ENCODE peak calls at places on chromosome 1, in seven cellular contexts. E is head of caudate nucleus; G is nephron progenitor cell; F is HTR-8/SVneo; H is WERI-Rb-1; D is NCI-H510A treated with DMSO at 0.1 percent for 48 hours; V is activated naive CD8-positive, alpha-beta T cell treated with anti-CD3 and anti-CD28 coated beads, Interleukin-2, amount 50 U/mL, for 16 hours. B is an unnamed sample.

GRCh38 chr1:97368296-97368695 is 552.5 kb downstream of the DPYD start:
- DNase-seq in F (no peak), H (no peak), G (no peak), V (no peak), E (no peak), D (no peak), B (no peak)

GRCh38 chr1:157368363-157368762 is 184.0 kb downstream of the FCRL5 start:
- DNase-seq in D (no peak), F (no peak), E (no peak), G (no peak), H (no peak), V (no peak), B (no peak)

GRCh38 chr1:12014141-12014981 is 4.9 kb upstream of the MIIP start:
- DNase-seq in E (no peak), F (peak), D (peak), G (no peak), H (peak), V (no peak), B (no peak)

GRCh38 chr1:145994391-145995120 is 1.8 kb downstream of the TXNIP start:
- DNase-seq in E (no peak), V (no peak), H (no peak), G (no peak), F (no peak), D (no peak), B (no peak)

GRCh38 chr1:150235436-150235851 is 468 bp downstream of the ANP32E start:
- DNase-seq in F (no peak), E (peak), D (no peak), H (peak), V (no peak), G (no peak), B (no peak)

GRCh38 chr1:184545601-184546000 is 158.8 kb downstream of the C1orf21 start:
- DNase-seq in H (no peak), F (no peak), D (no peak), E (no peak), G (no peak), V (no peak), B (no peak)

GRCh38 chr1:230868736-230869385 is 540 bp upstream of the C1orf198 start:
- DNase-seq in G (peak), F (peak), E (no peak), V (no peak), H (peak), D (peak), B (peak)

GRCh38 chr1:165857046-165857801 is 29.8 kb downstream of the UCK2 start:
- DNase-seq in V (no peak), E (peak), G (no peak), D (peak), H (no peak), F (no peak), B (peak)

GRCh38 chr1:226223157-226223785 is at the start of gene MIXL1:
- DNase-seq in H (peak), G (peak), E (no peak), D (no peak), F (no peak), V (no peak), B (no peak)

GRCh38 chr1:177209357-177209756 is 38.6 kb downstream of the BRINP2 start:
- DNase-seq in E (peak), F (peak), H (peak), G (no peak), V (no peak), D (peak), B (no peak)

B was measured in SK-N-DZ.